ENCODE peak calls at places on chromosomes 3 and 15, in five cellular contexts. One of them, this sample, is unnamed.

GRCh38 chr3:135927170-135927569 is 38.4 kb upstream of the PPP2R3A start:
- DNase-seq in B cell: no peak
- DNase-seq in GM20000: no peak
- DNase-seq in CD8-positive, alpha-beta T cell: no peak
- DNase-seq in GM12864: no peak
- DNase-seq in this sample: no peak

GRCh38 chr3:29064085-29064484 is 216.8 kb upstream of the RBMS3 start:
- DNase-seq in B cell: no peak
- DNase-seq in GM20000: no peak
- DNase-seq in CD8-positive, alpha-beta T cell: no peak
- DNase-seq in GM12864: no peak
- DNase-seq in this sample: no peak

GRCh38 chr3:149299938-149300791 is 33.3 kb downstream of the TM4SF18 start:
- DNase-seq in B cell: no peak
- DNase-seq in GM20000: no peak
- DNase-seq in CD8-positive, alpha-beta T cell: no peak
- DNase-seq in GM12864: peak
- DNase-seq in this sample: peak

GRCh38 chr3:155676252-155676981 is 68.5 kb downstream of the PLCH1 start:
- DNase-seq in B cell: no peak
- DNase-seq in GM20000: no peak
- DNase-seq in CD8-positive, alpha-beta T cell: no peak
- DNase-seq in GM12864: no peak
- DNase-seq in this sample: no peak

GRCh38 chr15:57555270-57555669 is 36.4 kb upstream of the MYZAP start:
- DNase-seq in B cell: no peak
- DNase-seq in GM20000: no peak
- DNase-seq in CD8-positive, alpha-beta T cell: no peak
- DNase-seq in GM12864: no peak
- DNase-seq in this sample: no peak

GRCh38 chr3:12336099-12336498 is 47.2 kb downstream of the PPARG start:
- DNase-seq in B cell: no peak
- DNase-seq in GM20000: no peak
- DNase-seq in CD8-positive, alpha-beta T cell: no peak
- DNase-seq in GM12864: no peak
- DNase-seq in this sample: no peak

GRCh38 chr3:45789235-45789812 is 7.0 kb downstream of the SLC6A20 start:
- DNase-seq in B cell: no peak
- DNase-seq in GM20000: no peak
- DNase-seq in CD8-positive, alpha-beta T cell: no peak
- DNase-seq in GM12864: no peak
- DNase-seq in this sample: no peak

GRCh38 chr15:73053398-73053723 is 1.1 kb downstream of the NEO1 start:
- DNase-seq in B cell: no peak
- DNase-seq in GM20000: no peak
- DNase-seq in CD8-positive, alpha-beta T cell: no peak
- DNase-seq in GM12864: no peak
- DNase-seq in this sample: no peak

GRCh38 chr15:57610130-57610529 is 18.4 kb downstream of the MYZAP start:
- DNase-seq in B cell: no peak
- DNase-seq in GM20000: no peak
- DNase-seq in CD8-positive, alpha-beta T cell: no peak
- DNase-seq in GM12864: no peak
- DNase-seq in this sample: peak

GRCh38 chr15:64895285-64896065 is 16.2 kb upstream of the ANKDD1A start:
- DNase-seq in B cell: peak
- DNase-seq in GM20000: peak
- DNase-seq in CD8-positive, alpha-beta T cell: peak
- DNase-seq in GM12864: peak
- DNase-seq in this sample: no peak

GRCh38 chr3:187025254-187025655 is 94.9 kb downstream of the ST6GAL1 start:
- DNase-seq in B cell: peak
- DNase-seq in GM20000: peak
- DNase-seq in CD8-positive, alpha-beta T cell: no peak
- DNase-seq in GM12864: no peak
- DNase-seq in this sample: no peak

GRCh38 chr3:8182904-8183303 is 318.7 kb upstream of the LMCD1 start:
- DNase-seq in B cell: no peak
- DNase-seq in GM20000: no peak
- DNase-seq in CD8-positive, alpha-beta T cell: no peak
- DNase-seq in GM12864: no peak
- DNase-seq in this sample: no peak

GRCh38 chr3:158097571-158098553 is 8.4 kb downstream of the SHOX2 start:
- DNase-seq in B cell: peak
- DNase-seq in GM20000: peak
- DNase-seq in CD8-positive, alpha-beta T cell: peak
- DNase-seq in GM12864: peak
- DNase-seq in this sample: no peak

GRCh38 chr15:38370079-38370478 is 83.8 kb upstream of the FAM98B start:
- DNase-seq in B cell: no peak
- DNase-seq in GM20000: no peak
- DNase-seq in CD8-positive, alpha-beta T cell: no peak
- DNase-seq in GM12864: no peak
- DNase-seq in this sample: no peak

GRCh38 chr15:35256555-35256954 is 171.5 kb upstream of the NANOGP8 start:
- DNase-seq in B cell: no peak
- DNase-seq in GM20000: no peak
- DNase-seq in CD8-positive, alpha-beta T cell: no peak
- DNase-seq in GM12864: no peak
- DNase-seq in this sample: no peak

GRCh38 chr3:171745577-171746319 is 64.5 kb downstream of the PLD1 start:
- DNase-seq in B cell: no peak
- DNase-seq in GM20000: no peak
- DNase-seq in CD8-positive, alpha-beta T cell: no peak
- DNase-seq in GM12864: no peak
- DNase-seq in this sample: no peak

GRCh38 chr3:7328339-7328738 is 467.4 kb downstream of the GRM7 start:
- DNase-seq in B cell: no peak
- DNase-seq in GM20000: no peak
- DNase-seq in CD8-positive, alpha-beta T cell: no peak
- DNase-seq in GM12864: no peak
- DNase-seq in this sample: no peak

GRCh38 chr15:64224508-64224907 is 61.7 kb upstream of the PPIB start:
- DNase-seq in B cell: no peak
- DNase-seq in GM20000: no peak
- DNase-seq in CD8-positive, alpha-beta T cell: no peak
- DNase-seq in GM12864: no peak
- DNase-seq in this sample: no peak

GRCh38 chr15:91055548-91056331 is 33.3 kb upstream of the VPS33B start:
- DNase-seq in B cell: peak
- DNase-seq in GM20000: peak
- DNase-seq in CD8-positive, alpha-beta T cell: peak
- DNase-seq in GM12864: peak
- DNase-seq in this sample: peak

GRCh38 chr3:29236441-29236840 is 44.4 kb upstream of the RBMS3 start:
- DNase-seq in B cell: no peak
- DNase-seq in GM20000: no peak
- DNase-seq in CD8-positive, alpha-beta T cell: no peak
- DNase-seq in GM12864: no peak
- DNase-seq in this sample: no peak

GRCh38 chr3:185351371-185351770 is 11.6 kb upstream of the MAP3K13 start:
- DNase-seq in B cell: no peak
- DNase-seq in GM20000: no peak
- DNase-seq in CD8-positive, alpha-beta T cell: no peak
- DNase-seq in GM12864: no peak
- DNase-seq in this sample: no peak

GRCh38 chr3:67920969-67921368 is 266.6 kb upstream of the SUCLG2 start:
- DNase-seq in B cell: no peak
- DNase-seq in GM20000: no peak
- DNase-seq in CD8-positive, alpha-beta T cell: no peak
- DNase-seq in GM12864: no peak
- DNase-seq in this sample: no peak

GRCh38 chr15:50145451-50145872 is 26.4 kb upstream of the ATP8B4 start:
- DNase-seq in B cell: peak
- DNase-seq in GM20000: peak
- DNase-seq in CD8-positive, alpha-beta T cell: no peak
- DNase-seq in GM12864: no peak
- DNase-seq in this sample: peak

GRCh38 chr15:66698318-66698961 is 3.6 kb upstream of the SMAD6 start:
- DNase-seq in B cell: no peak
- DNase-seq in GM20000: no peak
- DNase-seq in CD8-positive, alpha-beta T cell: no peak
- DNase-seq in GM12864: no peak
- DNase-seq in this sample: peak

GRCh38 chr15:74332011-74332410 is 35.4 kb downstream of the CYP11A1 start:
- DNase-seq in B cell: no peak
- DNase-seq in GM20000: no peak
- DNase-seq in CD8-positive, alpha-beta T cell: no peak
- DNase-seq in GM12864: no peak
- DNase-seq in this sample: no peak

GRCh38 chr3:143122089-143122430 is 2.5 kb downstream of the CHST2 start:
- DNase-seq in B cell: no peak
- DNase-seq in GM20000: no peak
- DNase-seq in CD8-positive, alpha-beta T cell: no peak
- DNase-seq in GM12864: no peak
- DNase-seq in this sample: no peak

GRCh38 chr3:143120716-143121239 is 1.2 kb downstream of the CHST2 start:
- DNase-seq in B cell: peak
- DNase-seq in GM20000: peak
- DNase-seq in CD8-positive, alpha-beta T cell: peak
- DNase-seq in GM12864: no peak
- DNase-seq in this sample: no peak

GRCh38 chr3:143122608-143123352 is 3.2 kb downstream of the CHST2 start:
- DNase-seq in B cell: peak
- DNase-seq in GM20000: peak
- DNase-seq in CD8-positive, alpha-beta T cell: no peak
- DNase-seq in GM12864: no peak
- DNase-seq in this sample: no peak

GRCh38 chr3:143119974-143120715 is 574 bp downstream of the CHST2 start:
- DNase-seq in B cell: peak
- DNase-seq in GM20000: peak
- DNase-seq in CD8-positive, alpha-beta T cell: peak
- DNase-seq in GM12864: no peak
- DNase-seq in this sample: no peak

GRCh38 chr3:143121240-143122088 is 1.9 kb downstream of the CHST2 start:
- DNase-seq in B cell: peak
- DNase-seq in GM20000: peak
- DNase-seq in CD8-positive, alpha-beta T cell: peak
- DNase-seq in GM12864: no peak
- DNase-seq in this sample: no peak
- TF ChIP-seq CTCF in B cell: peak
- TF ChIP-seq CTCF in GM20000: peak
- TF ChIP-seq CTCF in CD8-positive, alpha-beta T cell: peak
- TF ChIP-seq CTCF in GM12864: peak
- TF ChIP-seq CTCF in this sample: peak

GRCh38 chr3:17535173-17535730 is 207.2 kb downstream of the TBC1D5 start:
- DNase-seq in B cell: no peak
- DNase-seq in GM20000: no peak
- DNase-seq in CD8-positive, alpha-beta T cell: no peak
- DNase-seq in GM12864: no peak
- DNase-seq in this sample: no peak

GRCh38 chr3:17544632-17545031 is 197.8 kb downstream of the TBC1D5 start:
- DNase-seq in B cell: no peak
- DNase-seq in GM20000: no peak
- DNase-seq in CD8-positive, alpha-beta T cell: no peak
- DNase-seq in GM12864: no peak
- DNase-seq in this sample: no peak

DNA sequence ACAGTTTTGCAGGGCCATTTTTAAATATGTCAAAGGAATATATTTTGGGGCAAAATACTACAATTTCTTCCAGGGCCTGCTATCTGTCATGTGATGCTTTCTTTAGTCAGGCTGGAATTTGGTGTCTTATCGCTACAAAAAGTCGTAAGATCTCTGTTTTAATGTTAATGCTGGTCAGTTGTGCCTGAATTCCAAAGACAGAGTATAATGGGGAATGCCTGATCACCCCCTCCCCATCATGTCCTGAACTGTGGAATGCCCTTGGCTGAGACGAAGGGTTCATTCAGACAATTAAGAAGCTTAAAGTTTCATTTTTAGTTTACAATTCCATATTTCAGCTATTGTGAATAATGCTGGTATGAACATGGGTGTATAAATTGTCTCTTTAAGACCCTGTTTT is 203.0 kb downstream of the TBC1D5 start:
- DNase-seq in B cell: no peak
- DNase-seq in GM20000: no peak
- DNase-seq in CD8-positive, alpha-beta T cell: no peak
- DNase-seq in GM12864: no peak
- DNase-seq in this sample: no peak
- TF ChIP-seq CTCF in B cell: no peak
- TF ChIP-seq CTCF in GM20000: no peak
- TF ChIP-seq CTCF in CD8-positive, alpha-beta T cell: no peak
- TF ChIP-seq CTCF in GM12864: no peak
- TF ChIP-seq CTCF in this sample: no peak

GRCh38 chr3:139458348-139458747 is 18.0 kb downstream of the RBP2 start:
- DNase-seq in B cell: no peak
- DNase-seq in GM20000: no peak
- DNase-seq in CD8-positive, alpha-beta T cell: no peak
- DNase-seq in GM12864: no peak
- DNase-seq in this sample: no peak

GRCh38 chr3:139456391-139456790 is 19.9 kb downstream of the RBP2 start:
- DNase-seq in B cell: no peak
- DNase-seq in GM20000: no peak
- DNase-seq in CD8-positive, alpha-beta T cell: no peak
- DNase-seq in GM12864: no peak
- DNase-seq in this sample: no peak

GRCh38 chr3:139457066-139457465 is 19.2 kb downstream of the RBP2 start:
- DNase-seq in B cell: no peak
- DNase-seq in GM20000: no peak
- DNase-seq in CD8-positive, alpha-beta T cell: no peak
- DNase-seq in GM12864: no peak
- DNase-seq in this sample: no peak

GRCh38 chr3:139460096-139460495 is 16.2 kb downstream of the RBP2 start:
- DNase-seq in B cell: no peak
- DNase-seq in GM20000: no peak
- DNase-seq in CD8-positive, alpha-beta T cell: no peak
- DNase-seq in GM12864: no peak
- DNase-seq in this sample: no peak

GRCh38 chr3:139455855-139456254 is 20.5 kb downstream of the RBP2 start:
- DNase-seq in B cell: no peak
- DNase-seq in GM20000: no peak
- DNase-seq in CD8-positive, alpha-beta T cell: no peak
- DNase-seq in GM12864: no peak
- DNase-seq in this sample: no peak
- TF ChIP-seq CTCF in B cell: no peak
- TF ChIP-seq CTCF in GM20000: no peak
- TF ChIP-seq CTCF in CD8-positive, alpha-beta T cell: no peak
- TF ChIP-seq CTCF in GM12864: no peak
- TF ChIP-seq CTCF in this sample: peak

GRCh38 chr3:38738630-38739395 is 77.2 kb downstream of the SCN10A start:
- DNase-seq in B cell: peak
- DNase-seq in GM20000: peak
- DNase-seq in CD8-positive, alpha-beta T cell: no peak
- DNase-seq in GM12864: no peak
- DNase-seq in this sample: peak
- TF ChIP-seq CTCF in B cell: no peak
- TF ChIP-seq CTCF in GM20000: peak
- TF ChIP-seq CTCF in CD8-positive, alpha-beta T cell: no peak
- TF ChIP-seq CTCF in GM12864: peak
- TF ChIP-seq CTCF in this sample: peak